ENCODE peak calls at places on chromosome 4, in six cellular contexts. X is spleen, Q is K562, W is iPS DF 6.9, V is heart left ventricle, E is BE2C. N is an unnamed sample.

GRCh38 chr4:102165584-102165983 is 179.7 kb downstream of the SLC39A8 start:
- DNase-seq in X (no peak), Q (no peak), W (no peak), V (no peak), E (no peak), N (no peak)

GRCh38 chr4:152369203-152369902 is 166.5 kb downstream of the FBXW7 start:
- DNase-seq in X (no peak), Q (no peak), W (no peak), V (no peak), E (no peak), N (no peak)

GRCh38 chr4:140704392-140704955 is 51.7 kb downstream of the TBC1D9 start:
- DNase-seq in X (no peak), Q (no peak), W (no peak), V (no peak), E (no peak), N (no peak)

GRCh38 chr4:54225671-54226398 is 3.3 kb upstream of the PDGFRA start:
- DNase-seq in X (no peak), Q (no peak), W (no peak), V (no peak), E (no peak), N (no peak)

GRCh38 chr4:6855692-6856297 is 53.8 kb upstream of the TBC1D14 start:
- DNase-seq in X (no peak), Q (peak; percentile 60), W (no peak), V (no peak), E (no peak), N (no peak)

GRCh38 chr4:108036252-108036651 is 46.6 kb downstream of the HADH start:
- DNase-seq in X (no peak), Q (no peak), W (no peak), V (no peak), E (no peak), N (no peak)

GRCh38 chr4:120703908-120704307 is 218.6 kb downstream of the PRDM5 start:
- DNase-seq in X (no peak), Q (no peak), W (no peak), V (no peak), E (no peak), N (no peak)

GRCh38 chr4:89836897-89837384 is at the start of gene SNCA:
- DNase-seq in X (peak; percentile 82), Q (peak; percentile 45), W (peak; percentile 52), V (peak; percentile 61), E (peak; percentile 80), N (peak; percentile 94)

GRCh38 chr4:33262809-33263208 is 2542.6 kb downstream of the PCDH7 start:
- DNase-seq in X (no peak), Q (no peak), W (no peak), V (no peak), E (no peak), N (no peak)

GRCh38 chr4:32824321-32824720 is 2104.2 kb downstream of the PCDH7 start:
- DNase-seq in X (no peak), Q (no peak), W (no peak), V (no peak), E (no peak), N (no peak)

GRCh38 chr4:23305026-23305425 is 584.8 kb downstream of the PPARGC1A start:
- DNase-seq in X (no peak), Q (no peak), W (no peak), V (no peak), E (no peak), N (no peak)

GRCh38 chr4:19227701-19228100 is 1024.0 kb upstream of the SLIT2 start:
- DNase-seq in X (no peak), Q (no peak), W (no peak), V (no peak), E (no peak), N (no peak)

GRCh38 chr4:40377462-40378385 is 42.6 kb downstream of the CHRNA9 start:
- DNase-seq in X (no peak), Q (no peak), W (no peak), V (no peak), E (no peak), N (no peak)

GRCh38 chr4:145804134-145804533 is 124.2 kb downstream of the C4orf51 start:
- DNase-seq in X (no peak), Q (no peak), W (no peak), V (no peak), E (no peak), N (no peak)

GRCh38 chr4:185061610-185062009 is 43.3 kb downstream of the HELT start:
- DNase-seq in X (no peak), Q (no peak), W (no peak), V (no peak), E (no peak), N (no peak)

GRCh38 chr4:56283394-56283793 is 103.9 kb downstream of the AASDH start:
- DNase-seq in X (no peak), Q (no peak), W (no peak), V (no peak), E (no peak), N (no peak)

GRCh38 chr4:41715155-41715554 is 33.4 kb downstream of the PHOX2B start:
- DNase-seq in X (no peak), Q (no peak), W (no peak), V (no peak), E (no peak), N (no peak)

GRCh38 chr4:187071896-187072295 is 348.2 kb upstream of the FAT1 start:
- DNase-seq in X (no peak), Q (no peak), W (no peak), V (no peak), E (peak; percentile 73), N (no peak)

GRCh38 chr4:173752610-173753009 is 222.6 kb upstream of the HAND2 start:
- DNase-seq in X (no peak), Q (peak; percentile 74), W (peak; percentile 67), V (no peak), E (peak; percentile 77), N (peak; percentile 85)

GRCh38 chr4:59457576-59457975 is 1742.5 kb upstream of the ADGRL3 start:
- DNase-seq in X (no peak), Q (no peak), W (no peak), V (no peak), E (no peak), N (no peak)

GRCh38 chr4:6716958-6717655 is 1.1 kb downstream of the BLOC1S4 start:
- DNase-seq in X (no peak), Q (peak; percentile 52), W (no peak), V (no peak), E (no peak), N (no peak)

GRCh38 chr4:179196511-179196910 is 1754.3 kb upstream of the AGA start:
- DNase-seq in X (no peak), Q (no peak), W (no peak), V (no peak), E (peak; percentile 28), N (no peak)

DNA sequence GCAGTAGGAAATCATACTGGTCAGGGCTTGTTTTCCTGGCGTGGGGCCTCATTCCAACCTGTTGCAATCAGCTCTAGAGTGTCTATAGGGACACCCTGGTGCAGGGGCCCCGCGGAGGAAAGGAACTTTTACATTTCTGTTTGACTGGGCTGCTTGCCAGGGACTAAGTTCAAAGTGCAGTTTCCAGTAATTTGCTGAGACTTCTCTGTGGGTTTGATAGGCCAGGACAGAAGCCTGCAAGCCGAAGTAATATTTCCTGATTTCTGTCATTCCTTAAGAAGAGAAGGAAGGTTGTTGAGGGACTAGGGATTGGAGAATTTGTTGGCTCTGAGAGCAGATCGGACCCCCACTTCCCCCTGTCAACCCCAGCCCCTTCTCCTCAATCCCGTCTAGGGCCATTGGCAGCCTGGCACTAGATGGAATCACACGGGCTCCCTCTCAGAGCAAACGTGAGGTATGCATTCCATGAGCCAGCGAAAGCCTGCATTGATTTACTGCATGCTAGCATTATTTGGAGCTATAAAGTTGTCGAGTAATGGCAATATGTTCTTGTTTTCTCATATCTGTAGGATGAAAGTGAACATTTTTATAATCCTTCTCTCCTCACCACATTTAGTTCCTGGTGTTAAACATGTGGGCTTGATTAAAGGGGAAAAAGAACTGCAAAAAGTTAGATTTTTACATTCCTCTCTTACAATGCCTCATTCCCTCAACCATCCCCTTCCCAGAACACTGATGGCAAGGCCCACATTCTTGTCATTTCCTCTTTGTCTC is 159.1 kb downstream of the SPRY1 start:
- DNase-seq in X (no peak), Q (peak; percentile 41), W (no peak), V (peak; percentile 87), E (no peak), N (no peak)
- H3K4me1 ChIP-seq in X (peaks cover 15% of the 10 kb centered on the region), Q (no peaks in the 10 kb centered on the region), W (peaks cover 3% of the 10 kb centered on the region), V (peaks cover 15% of the 10 kb centered on the region), E (no peaks in the 10 kb centered on the region), N (no peaks in the 10 kb centered on the region)

GRCh38 chr4:174815282-174815681 is 13.8 kb downstream of the GLRA3 start:
- DNase-seq in X (no peak), Q (no peak), W (no peak), V (no peak), E (no peak), N (no peak)
- H3K27me3 ChIP-seq in X (no peaks in the 10 kb centered on the region), Q (no peaks in the 10 kb centered on the region), W (no peaks in the 10 kb centered on the region), V (no peaks in the 10 kb centered on the region), E (no peaks in the 10 kb centered on the region), N (no peaks in the 10 kb centered on the region)

DNA sequence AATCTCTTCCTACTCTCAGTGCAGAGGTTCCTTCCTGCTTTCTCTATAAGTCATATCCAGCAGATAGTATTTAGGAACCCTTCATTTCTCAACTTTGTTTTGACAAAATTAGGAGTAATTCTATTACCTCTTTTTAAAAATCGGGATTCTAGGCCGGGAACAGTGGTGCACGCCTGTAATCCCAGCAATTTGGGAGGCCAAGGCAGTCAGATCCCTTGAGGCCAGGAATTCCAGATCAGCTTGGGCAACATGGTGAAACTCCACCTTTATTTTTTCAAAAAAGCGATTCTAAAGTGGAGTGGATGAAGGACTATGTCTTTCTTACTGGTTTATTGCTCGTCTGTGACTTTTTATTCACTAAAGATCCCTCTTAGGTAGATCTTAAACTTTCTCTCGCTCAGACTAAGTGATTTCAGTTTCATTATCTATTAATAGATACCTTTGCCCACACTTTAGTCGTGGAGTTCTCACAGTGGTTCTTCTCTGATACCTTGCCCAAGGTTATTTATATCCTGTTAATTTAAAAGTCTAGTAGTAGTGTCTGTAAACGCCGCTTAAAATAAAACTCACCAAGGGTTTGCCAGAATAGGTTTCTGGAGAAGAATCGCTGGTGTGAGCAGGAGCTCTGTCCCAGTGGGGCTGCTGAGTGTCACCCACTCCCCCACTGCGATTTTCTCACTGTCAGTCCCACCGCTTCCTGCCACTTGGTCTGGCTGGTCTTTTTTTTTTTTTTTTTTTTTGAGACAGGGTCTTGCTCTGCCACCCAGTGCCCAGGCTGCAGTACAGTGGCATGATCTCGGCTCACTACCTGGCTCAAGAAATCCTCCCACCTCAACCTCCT is 27.0 kb upstream of the TMEM131L start:
- DNase-seq in X (peak; percentile 81), Q (no peak), W (no peak), V (no peak), E (no peak), N (no peak)
- H3K4me1 ChIP-seq in X (peaks cover 36% of the 10 kb centered on the region), Q (no peaks in the 10 kb centered on the region), W (no peaks in the 10 kb centered on the region), V (no peaks in the 10 kb centered on the region), E (no peaks in the 10 kb centered on the region), N (peaks cover 3% of the 10 kb centered on the region)

DNA sequence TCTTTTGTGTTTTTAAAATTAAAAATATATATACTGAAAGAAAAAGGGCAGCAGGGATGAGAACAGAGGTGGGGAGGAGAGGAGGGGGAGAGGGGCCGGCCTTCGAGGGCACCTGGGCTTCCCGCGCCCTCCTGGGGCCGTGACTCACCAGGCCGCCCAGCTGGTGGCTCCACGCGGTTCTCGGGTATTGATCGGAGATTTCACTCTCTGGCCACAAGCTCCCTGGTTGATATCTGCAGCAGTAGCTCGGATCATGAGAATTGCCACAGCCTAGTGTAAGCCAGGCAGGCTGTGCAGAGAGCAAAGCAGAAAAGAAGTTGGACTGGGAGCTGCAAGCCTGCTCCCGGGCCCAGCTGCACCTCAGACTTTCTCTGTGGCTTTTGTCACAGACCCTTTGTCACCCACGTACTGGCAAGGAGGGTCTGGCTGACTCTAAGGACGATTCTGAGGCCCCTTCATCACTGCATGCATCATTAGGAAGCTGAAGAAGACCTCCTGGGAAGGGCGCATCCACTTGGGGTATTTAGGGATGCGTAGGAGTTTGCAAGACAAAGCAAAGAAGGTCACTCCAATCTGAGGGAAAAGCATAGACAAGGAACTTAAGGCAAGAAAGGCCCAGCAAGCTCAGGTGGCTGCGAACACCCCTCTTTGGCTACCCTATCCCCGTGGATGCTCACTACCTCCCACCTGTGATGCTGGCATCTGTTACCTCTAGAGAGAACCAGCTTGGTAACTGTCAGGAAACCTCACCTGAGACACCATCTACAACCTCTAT is 71.7 kb downstream of the CPZ start:
- DNase-seq in X (peak; percentile 48), Q (no peak), W (no peak), V (no peak), E (no peak), N (no peak)
- H3K27me3 ChIP-seq in X (peaks cover 28% of the 10 kb centered on the region), Q (peaks cover 24% of the 10 kb centered on the region), W (no peaks in the 10 kb centered on the region), V (peaks cover 20% of the 10 kb centered on the region), E (no peaks in the 10 kb centered on the region), N (peaks cover 6% of the 10 kb centered on the region)